ENCODE peak calls at places on chromosomes 1 and 21, in seven cellular contexts. One of them, this sample, is unnamed.

GRCh38 chr1:85976806-85977205 is 179.8 kb downstream of the COL24A1 start:
- DNase-seq in thoracic aorta: no peak
- DNase-seq in GM10248: no peak
- DNase-seq in progenitor cell of endocrine pancreas: no peak
- DNase-seq in PC-3: no peak
- DNase-seq in MM.1S: no peak
- DNase-seq in AG04450: no peak
- DNase-seq in this sample: no peak

GRCh38 chr1:109252167-109252892 is 3.0 kb downstream of the CELSR2 start:
- DNase-seq in thoracic aorta: no peak
- DNase-seq in GM10248: no peak
- DNase-seq in progenitor cell of endocrine pancreas: no peak
- DNase-seq in PC-3: no peak
- DNase-seq in MM.1S: no peak
- DNase-seq in AG04450: no peak
- DNase-seq in this sample: no peak

GRCh38 chr1:181623850-181624249 is 140.5 kb downstream of the CACNA1E start:
- DNase-seq in thoracic aorta: no peak
- DNase-seq in GM10248: no peak
- DNase-seq in progenitor cell of endocrine pancreas: no peak
- DNase-seq in PC-3: no peak
- DNase-seq in MM.1S: no peak
- DNase-seq in AG04450: no peak
- DNase-seq in this sample: no peak

GRCh38 chr1:89040315-89040626 is 17.6 kb upstream of the GBP3 start:
- DNase-seq in thoracic aorta: no peak
- DNase-seq in GM10248: no peak
- DNase-seq in progenitor cell of endocrine pancreas: no peak
- DNase-seq in PC-3: no peak
- DNase-seq in MM.1S: no peak
- DNase-seq in AG04450: no peak
- DNase-seq in this sample: no peak

GRCh38 chr1:59707216-59707615 is 107.5 kb upstream of the HOOK1 start:
- DNase-seq in thoracic aorta: peak; percentile 31
- DNase-seq in GM10248: no peak
- DNase-seq in progenitor cell of endocrine pancreas: no peak
- DNase-seq in PC-3: peak; percentile 74
- DNase-seq in MM.1S: no peak
- DNase-seq in AG04450: peak; percentile 89
- DNase-seq in this sample: peak; percentile 72

GRCh38 chr1:221439734-221440436 is 302.0 kb downstream of the DUSP10 start:
- DNase-seq in thoracic aorta: no peak
- DNase-seq in GM10248: no peak
- DNase-seq in progenitor cell of endocrine pancreas: no peak
- DNase-seq in PC-3: peak; percentile 99
- DNase-seq in MM.1S: no peak
- DNase-seq in AG04450: peak; percentile 72
- DNase-seq in this sample: no peak

GRCh38 chr1:246907472-246907871 is 24.3 kb downstream of the AHCTF1 start:
- DNase-seq in thoracic aorta: no peak
- DNase-seq in GM10248: no peak
- DNase-seq in progenitor cell of endocrine pancreas: no peak
- DNase-seq in PC-3: peak; percentile 57
- DNase-seq in MM.1S: peak; percentile 59
- DNase-seq in AG04450: peak; percentile 34
- DNase-seq in this sample: no peak

GRCh38 chr1:187474266-187474665 is 645.5 kb downstream of the PLA2G4A start:
- DNase-seq in thoracic aorta: no peak
- DNase-seq in GM10248: no peak
- DNase-seq in progenitor cell of endocrine pancreas: no peak
- DNase-seq in PC-3: peak; percentile 41
- DNase-seq in MM.1S: no peak
- DNase-seq in AG04450: peak; percentile 24
- DNase-seq in this sample: no peak

GRCh38 chr1:36570016-36570415 is 87.3 kb upstream of the CSF3R start:
- DNase-seq in thoracic aorta: no peak
- DNase-seq in GM10248: no peak
- DNase-seq in progenitor cell of endocrine pancreas: no peak
- DNase-seq in PC-3: no peak
- DNase-seq in MM.1S: no peak
- DNase-seq in AG04450: no peak
- DNase-seq in this sample: no peak

GRCh38 chr21:43869486-43870325 is 4.7 kb downstream of the AGPAT3 start:
- DNase-seq in thoracic aorta: no peak
- DNase-seq in GM10248: no peak
- DNase-seq in progenitor cell of endocrine pancreas: no peak
- DNase-seq in PC-3: no peak
- DNase-seq in MM.1S: no peak
- DNase-seq in AG04450: no peak
- DNase-seq in this sample: no peak

GRCh38 chr1:228446849-228447248 is 30.2 kb upstream of the TRIM17 start:
- DNase-seq in thoracic aorta: no peak
- DNase-seq in GM10248: no peak
- DNase-seq in progenitor cell of endocrine pancreas: no peak
- DNase-seq in PC-3: no peak
- DNase-seq in MM.1S: no peak
- DNase-seq in AG04450: no peak
- DNase-seq in this sample: no peak

GRCh38 chr1:47840338-47840737 is 156.8 kb downstream of the TRABD2B start:
- DNase-seq in thoracic aorta: no peak
- DNase-seq in GM10248: no peak
- DNase-seq in progenitor cell of endocrine pancreas: no peak
- DNase-seq in PC-3: no peak
- DNase-seq in MM.1S: no peak
- DNase-seq in AG04450: no peak
- DNase-seq in this sample: no peak

GRCh38 chr1:167564592-167564991 is 11.0 kb upstream of the CREG1 start:
- DNase-seq in thoracic aorta: no peak
- DNase-seq in GM10248: no peak
- DNase-seq in progenitor cell of endocrine pancreas: no peak
- DNase-seq in PC-3: peak; percentile 47
- DNase-seq in MM.1S: no peak
- DNase-seq in AG04450: no peak
- DNase-seq in this sample: no peak
- TF ChIP-seq CTCF in thoracic aorta: no peak
- TF ChIP-seq CTCF in GM10248: no peak
- TF ChIP-seq CTCF in progenitor cell of endocrine pancreas: no peak
- TF ChIP-seq CTCF in PC-3: no peak
- TF ChIP-seq CTCF in MM.1S: no peak
- TF ChIP-seq CTCF in AG04450: no peak
- TF ChIP-seq CTCF in this sample: no peak

GRCh38 chr1:160972939-160973338 is 18.3 kb upstream of the ITLN2 start:
- DNase-seq in thoracic aorta: no peak
- DNase-seq in GM10248: no peak
- DNase-seq in progenitor cell of endocrine pancreas: no peak
- DNase-seq in PC-3: no peak
- DNase-seq in MM.1S: no peak
- DNase-seq in AG04450: no peak
- DNase-seq in this sample: no peak
- TF ChIP-seq CTCF in thoracic aorta: no peak
- TF ChIP-seq CTCF in GM10248: no peak
- TF ChIP-seq CTCF in progenitor cell of endocrine pancreas: no peak
- TF ChIP-seq CTCF in PC-3: no peak
- TF ChIP-seq CTCF in MM.1S: no peak
- TF ChIP-seq CTCF in AG04450: no peak
- TF ChIP-seq CTCF in this sample: no peak

GRCh38 chr21:44910229-44911065 is 10.3 kb downstream of the ITGB2 start:
- DNase-seq in thoracic aorta: no peak
- DNase-seq in GM10248: no peak
- DNase-seq in progenitor cell of endocrine pancreas: no peak
- DNase-seq in PC-3: no peak
- DNase-seq in MM.1S: no peak
- DNase-seq in AG04450: no peak
- DNase-seq in this sample: no peak

GRCh38 chr21:44911066-44911383 is 9.7 kb downstream of the ITGB2 start:
- DNase-seq in thoracic aorta: no peak
- DNase-seq in GM10248: no peak
- DNase-seq in progenitor cell of endocrine pancreas: no peak
- DNase-seq in PC-3: no peak
- DNase-seq in MM.1S: no peak
- DNase-seq in AG04450: no peak
- DNase-seq in this sample: no peak

GRCh38 chr21:44909719-44910118 is 11.0 kb downstream of the ITGB2 start:
- DNase-seq in thoracic aorta: no peak
- DNase-seq in GM10248: no peak
- DNase-seq in progenitor cell of endocrine pancreas: no peak
- DNase-seq in PC-3: no peak
- DNase-seq in MM.1S: no peak
- DNase-seq in AG04450: no peak
- DNase-seq in this sample: no peak

GRCh38 chr21:44912158-44912473 is 8.6 kb downstream of the ITGB2 start:
- DNase-seq in thoracic aorta: no peak
- DNase-seq in GM10248: no peak
- DNase-seq in progenitor cell of endocrine pancreas: no peak
- DNase-seq in PC-3: no peak
- DNase-seq in MM.1S: no peak
- DNase-seq in AG04450: no peak
- DNase-seq in this sample: no peak

DNA sequence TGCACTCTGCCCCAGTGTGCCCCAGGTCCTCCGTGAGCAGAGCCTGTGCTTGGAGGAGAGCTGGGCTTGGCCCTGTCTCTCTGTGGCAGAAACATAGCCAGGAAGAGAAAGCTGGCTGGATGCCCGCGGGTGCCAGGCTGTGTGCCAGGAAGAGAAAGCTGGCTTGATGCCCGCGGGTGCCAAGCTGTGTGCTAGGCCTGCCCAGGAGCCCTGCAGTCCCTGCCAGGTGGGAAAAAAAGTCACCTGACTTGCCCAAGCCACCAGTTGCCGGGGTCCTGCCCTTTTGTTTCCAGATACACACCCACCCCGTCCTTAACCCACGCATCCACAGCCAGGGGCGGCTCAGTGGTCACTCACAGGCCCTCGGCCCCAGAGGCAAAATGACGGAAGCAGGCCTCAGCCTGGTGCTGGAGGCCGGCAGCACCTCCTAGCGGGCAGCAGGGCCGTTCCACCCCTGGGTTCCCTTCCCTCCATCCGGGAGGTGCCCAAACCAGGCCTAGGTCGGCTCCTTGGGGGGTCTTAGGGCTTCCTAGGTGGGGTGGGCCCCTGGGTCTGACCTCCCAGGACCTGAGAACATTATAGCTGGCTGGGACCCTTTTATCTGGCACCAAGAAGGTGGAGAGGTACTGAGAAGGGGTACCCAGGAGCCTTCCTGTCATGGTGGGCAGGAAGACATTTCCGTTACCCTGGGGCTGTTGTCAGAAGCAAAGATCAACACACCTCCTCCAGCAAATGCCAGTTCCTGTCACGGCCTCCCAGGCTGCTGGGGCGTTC is 9.1 kb downstream of the ITGB2 start:
- DNase-seq in thoracic aorta: no peak
- DNase-seq in GM10248: no peak
- DNase-seq in progenitor cell of endocrine pancreas: no peak
- DNase-seq in PC-3: peak; percentile 92
- DNase-seq in MM.1S: no peak
- DNase-seq in AG04450: no peak
- DNase-seq in this sample: peak; percentile 37
- TF ChIP-seq CTCF in thoracic aorta: no peak
- TF ChIP-seq CTCF in GM10248: peak; percentile 47
- TF ChIP-seq CTCF in progenitor cell of endocrine pancreas: no peak
- TF ChIP-seq CTCF in PC-3: peak; percentile 93
- TF ChIP-seq CTCF in MM.1S: peak; percentile 57
- TF ChIP-seq CTCF in AG04450: no peak
- TF ChIP-seq CTCF in this sample: no peak

GRCh38 chr1:38138498-38139233 is 92.1 kb upstream of the POU3F1 start:
- DNase-seq in thoracic aorta: peak; percentile 67
- DNase-seq in GM10248: peak; percentile 7
- DNase-seq in progenitor cell of endocrine pancreas: no peak
- DNase-seq in PC-3: peak; percentile 99
- DNase-seq in MM.1S: no peak
- DNase-seq in AG04450: peak; percentile 96
- DNase-seq in this sample: peak; percentile 53
- TF ChIP-seq CTCF in thoracic aorta: peak; percentile 80
- TF ChIP-seq CTCF in GM10248: no peak
- TF ChIP-seq CTCF in progenitor cell of endocrine pancreas: no peak
- TF ChIP-seq CTCF in PC-3: no peak
- TF ChIP-seq CTCF in MM.1S: no peak
- TF ChIP-seq CTCF in AG04450: peak; percentile 52
- TF ChIP-seq CTCF in this sample: no peak

DNA sequence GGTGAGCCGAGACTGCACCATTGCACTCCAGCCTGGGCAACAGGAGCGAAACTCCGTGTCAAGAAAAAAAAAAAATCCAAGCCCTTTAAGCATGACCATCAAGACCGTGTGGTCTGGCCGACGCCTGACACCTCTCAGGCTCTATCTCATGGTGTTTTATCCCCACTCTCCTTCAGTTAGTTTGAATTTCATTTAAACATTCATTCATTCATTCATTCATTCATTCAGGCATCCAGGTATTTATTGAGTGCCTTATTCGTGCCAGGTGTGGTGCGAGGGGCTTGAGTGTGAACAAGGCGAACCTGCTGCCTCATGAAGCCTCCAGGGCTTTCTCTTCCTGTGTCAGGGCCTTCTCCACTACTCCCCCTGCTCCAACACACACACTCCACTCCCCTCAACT is 22.6 kb upstream of the OPRD1 start:
- DNase-seq in thoracic aorta: no peak
- DNase-seq in GM10248: no peak
- DNase-seq in progenitor cell of endocrine pancreas: no peak
- DNase-seq in PC-3: no peak
- DNase-seq in MM.1S: no peak
- DNase-seq in AG04450: no peak
- DNase-seq in this sample: no peak
- TF ChIP-seq CTCF in thoracic aorta: no peak
- TF ChIP-seq CTCF in GM10248: no peak
- TF ChIP-seq CTCF in progenitor cell of endocrine pancreas: no peak
- TF ChIP-seq CTCF in PC-3: no peak
- TF ChIP-seq CTCF in MM.1S: no peak
- TF ChIP-seq CTCF in AG04450: no peak
- TF ChIP-seq CTCF in this sample: no peak

DNA sequence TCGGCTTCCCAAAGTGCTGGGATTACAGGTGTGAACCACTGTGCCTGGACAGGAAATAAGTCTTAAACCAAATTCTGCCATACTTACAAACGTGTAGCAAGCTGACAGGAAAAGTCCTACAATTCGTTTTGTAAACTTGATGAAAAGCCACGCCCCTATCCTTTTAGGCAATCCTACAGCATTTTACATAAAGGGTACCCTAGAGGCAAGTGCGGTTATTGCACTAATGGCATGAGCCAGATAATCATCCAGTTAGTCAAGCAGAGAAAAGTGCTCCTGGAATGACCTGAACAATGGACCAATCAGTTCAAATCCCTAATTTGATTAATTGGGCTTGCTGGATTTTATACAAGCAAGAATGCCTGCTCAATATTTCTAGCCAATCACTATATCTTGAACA is 338.2 kb downstream of the KIF26B start:
- DNase-seq in thoracic aorta: no peak
- DNase-seq in GM10248: no peak
- DNase-seq in progenitor cell of endocrine pancreas: no peak
- DNase-seq in PC-3: peak; percentile 59
- DNase-seq in MM.1S: peak; percentile 20
- DNase-seq in AG04450: no peak
- DNase-seq in this sample: no peak
- TF ChIP-seq CTCF in thoracic aorta: no peak
- TF ChIP-seq CTCF in GM10248: no peak
- TF ChIP-seq CTCF in progenitor cell of endocrine pancreas: peak; percentile 14
- TF ChIP-seq CTCF in PC-3: peak; percentile 52
- TF ChIP-seq CTCF in MM.1S: peak; percentile 25
- TF ChIP-seq CTCF in AG04450: peak; percentile 25
- TF ChIP-seq CTCF in this sample: no peak